ENCODE peak calls at places on chromosome 22, in six cellular contexts. Q, W, X, A, L and C are unnamed samples.

GRCh38 chr22:26585104-26585790 is 4.7 kb downstream of the TPST2 start:
- DNase-seq in Q (peak; percentile 62), W (no peak), X (peak; percentile 53), A (no peak), L (peak; percentile 81), C (no peak)

GRCh38 chr22:21052715-21053459 is 7.1 kb downstream of the LRRC74B start:
- DNase-seq in Q (no peak), W (no peak), X (no peak), A (no peak), L (no peak), C (no peak)

GRCh38 chr22:27987557-27987956 is 68.5 kb upstream of the PITPNB start:
- DNase-seq in Q (no peak), W (no peak), X (no peak), A (no peak), L (no peak), C (no peak)

GRCh38 chr22:24494535-24495364 is at the start of gene UPB1:
- DNase-seq in Q (peak; percentile 41), W (no peak), X (no peak), A (no peak), L (no peak), C (no peak)

GRCh38 chr22:28951969-28952521 is 68.7 kb downstream of the ZNRF3 start:
- DNase-seq in Q (peak; percentile 57), W (no peak), X (no peak), A (no peak), L (no peak), C (no peak)

GRCh38 chr22:26835929-26836528 is 178.6 kb downstream of the MIAT start:
- DNase-seq in Q (peak; percentile 55), W (peak; percentile 44), X (peak; percentile 41), A (peak; percentile 33), L (peak; percentile 45), C (peak; percentile 61)

GRCh38 chr22:35597692-35598395 is 19.3 kb downstream of the MB start:
- DNase-seq in Q (no peak), W (no peak), X (no peak), A (no peak), L (no peak), C (no peak)

GRCh38 chr22:24695958-24696511 is 78.5 kb downstream of the PIWIL3 start:
- DNase-seq in Q (no peak), W (peak; percentile 12), X (no peak), A (no peak), L (no peak), C (no peak)

GRCh38 chr22:36548606-36549005 is 19.6 kb upstream of the EIF3D start:
- DNase-seq in Q (no peak), W (no peak), X (no peak), A (no peak), L (no peak), C (no peak)

GRCh38 chr22:36253523-36254490 is 874 bp downstream of the APOL1 start:
- DNase-seq in Q (no peak), W (no peak), X (peak; percentile 29), A (no peak), L (no peak), C (no peak)

GRCh38 chr22:17305076-17305475 is 64.2 kb upstream of the CECR2 start:
- DNase-seq in Q (no peak), W (no peak), X (no peak), A (no peak), L (no peak), C (no peak)

GRCh38 chr22:39291501-39291900 is 27.9 kb downstream of the RPL3 start:
- DNase-seq in Q (no peak), W (no peak), X (no peak), A (no peak), L (no peak), C (no peak)
- H3K4me1 ChIP-seq in Q (peaks cover 21% of the 10 kb centered on the region), W (peaks cover 7% of the 10 kb centered on the region), X (peaks cover 7% of the 10 kb centered on the region), A (peaks cover 56% of the 10 kb centered on the region), L (peaks cover 45% of the 10 kb centered on the region), C (peaks cover 6% of the 10 kb centered on the region)

GRCh38 chr22:41833369-41834004 is 582 bp downstream of the SREBF2 start:
- DNase-seq in Q (peak; percentile 75), W (peak; percentile 50), X (peak; percentile 68), A (no peak), L (peak; percentile 6), C (peak; percentile 55)
- TF ChIP-seq EZH2phosphoT487 in Q (no peak), W (no peak), X (no peak), A (no peak), L (no peak), C (no peak)

GRCh38 chr22:32355760-32356159 is 1.9 kb upstream of the RFPL3 start:
- DNase-seq in Q (peak; percentile 35), W (no peak), X (no peak), A (peak; percentile 48), L (peak; percentile 37), C (peak; percentile 22)
- H3K9me2 ChIP-seq in Q (no peaks in the 10 kb centered on the region), W (no peaks in the 10 kb centered on the region), X (no peaks in the 10 kb centered on the region), A (no peaks in the 10 kb centered on the region), L (no peaks in the 10 kb centered on the region), C (no peaks in the 10 kb centered on the region)

GRCh38 chr22:38181453-38182200 is at the start of gene PLA2G6:
- DNase-seq in Q (peak; percentile 100), W (peak; percentile 99), X (peak; percentile 91), A (peak; percentile 96), L (peak; percentile 98), C (peak; percentile 99)

GRCh38 chr22:38184788-38185187 is 3.2 kb upstream of the PLA2G6 start:
- DNase-seq in Q (no peak), W (no peak), X (no peak), A (no peak), L (no peak), C (no peak)

GRCh38 chr22:38177926-38178604 is 3.6 kb downstream of the PLA2G6 start:
- DNase-seq in Q (peak; percentile 80), W (no peak), X (no peak), A (peak; percentile 82), L (peak; percentile 87), C (no peak)

GRCh38 chr22:38177044-38177443 is 4.6 kb downstream of the PLA2G6 start:
- DNase-seq in Q (no peak), W (peak; percentile 28), X (no peak), A (no peak), L (no peak), C (no peak)

GRCh38 chr22:38180841-38181452 is 683 bp downstream of the PLA2G6 start:
- DNase-seq in Q (peak; percentile 66), W (peak; percentile 76), X (no peak), A (no peak), L (peak; percentile 56), C (peak; percentile 55)
- H3K4me1 ChIP-seq in Q (peaks cover 24% of the 10 kb centered on the region), W (peaks cover 30% of the 10 kb centered on the region), X (no peaks in the 10 kb centered on the region), A (peaks cover 52% of the 10 kb centered on the region), L (peaks cover 48% of the 10 kb centered on the region), C (peaks cover 26% of the 10 kb centered on the region)

DNA sequence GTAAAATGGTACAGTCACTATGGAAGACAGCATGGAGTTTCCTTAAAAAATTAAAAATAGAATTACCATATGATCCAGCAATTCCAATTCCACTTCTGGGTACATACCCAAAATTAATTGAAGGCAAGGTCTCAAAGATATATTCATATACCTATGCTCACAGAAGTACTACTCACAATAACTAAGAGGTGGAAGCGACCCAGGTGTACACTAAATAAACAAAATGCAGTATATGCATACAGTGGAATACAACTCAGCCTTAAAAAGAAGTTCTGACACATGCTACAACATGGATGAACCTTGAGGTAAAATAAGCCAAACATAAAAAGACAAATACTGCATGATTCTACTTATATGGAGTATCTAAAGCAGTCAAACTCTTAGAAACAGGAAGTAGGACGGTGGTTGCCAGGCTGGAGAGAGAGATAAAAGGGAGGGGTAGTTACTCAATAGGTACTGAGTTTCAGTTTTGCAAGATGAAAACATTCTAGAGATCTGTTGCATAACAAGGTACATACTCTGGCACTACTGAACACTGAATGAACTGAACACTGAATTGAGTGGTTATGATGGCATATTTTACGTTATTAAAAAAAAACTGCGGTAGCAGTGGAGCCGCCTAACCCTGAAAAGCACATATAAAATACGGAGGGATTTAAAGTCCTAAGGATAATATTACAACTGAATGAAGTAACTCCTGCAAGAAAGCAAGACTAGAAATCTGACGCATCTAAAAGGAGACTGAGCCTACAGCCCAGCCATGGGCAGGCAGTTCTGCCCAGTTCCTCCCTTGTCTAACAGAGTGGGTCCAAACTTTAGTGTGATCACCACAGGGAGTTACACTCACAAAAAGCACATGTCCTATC is 12.8 kb downstream of the DGCR2 start:
- DNase-seq in Q (peak; percentile 63), W (peak; percentile 77), X (no peak), A (no peak), L (no peak), C (peak; percentile 75)
- TF ChIP-seq EZH2phosphoT487 in Q (no peak), W (no peak), X (no peak), A (no peak), L (no peak), C (no peak)

GRCh38 chr22:30304495-30305244 is 15.4 kb upstream of the CASTOR1 start:
- DNase-seq in Q (no peak), W (no peak), X (no peak), A (no peak), L (peak; percentile 86), C (peak; percentile 88)

GRCh38 chr22:30299322-30299721 is 10.0 kb upstream of the CASTOR1 start:
- DNase-seq in Q (no peak), W (no peak), X (no peak), A (no peak), L (no peak), C (no peak)

GRCh38 chr22:30302810-30303138 is 13.5 kb upstream of the CASTOR1 start:
- DNase-seq in Q (no peak), W (no peak), X (no peak), A (no peak), L (no peak), C (no peak)

GRCh38 chr22:30305519-30305905 is 16.2 kb upstream of the CASTOR1 start:
- DNase-seq in Q (no peak), W (peak; percentile 82), X (no peak), A (no peak), L (no peak), C (peak; percentile 90)

GRCh38 chr22:30301995-30302809 is 12.9 kb upstream of the CASTOR1 start:
- DNase-seq in Q (peak; percentile 63), W (no peak), X (no peak), A (no peak), L (peak; percentile 67), C (peak; percentile 67)
- H3K9me2 ChIP-seq in Q (no peaks in the 10 kb centered on the region), W (no peaks in the 10 kb centered on the region), X (no peaks in the 10 kb centered on the region), A (no peaks in the 10 kb centered on the region), L (no peaks in the 10 kb centered on the region), C (no peaks in the 10 kb centered on the region)

DNA sequence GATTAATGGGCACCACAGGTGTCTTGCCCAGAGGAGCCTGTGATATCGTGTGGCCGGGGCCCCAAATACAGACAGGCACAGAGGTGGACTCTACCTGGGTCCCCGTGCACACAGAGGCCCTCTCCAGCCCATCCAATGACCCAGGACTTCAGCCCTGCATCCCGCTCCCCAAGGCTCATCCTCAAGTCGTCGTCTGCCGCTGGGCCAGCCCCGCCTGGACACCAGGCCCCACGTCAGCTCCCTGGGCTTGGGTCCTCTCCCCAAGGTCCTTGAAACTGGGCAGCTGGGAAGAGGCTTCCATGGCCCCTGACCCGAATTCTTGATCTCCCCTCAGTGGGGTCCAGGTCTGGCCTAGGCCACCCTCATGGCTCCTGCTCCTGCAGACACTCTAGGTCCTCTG is 20.2 kb downstream of the SHISAL1 start:
- DNase-seq in Q (no peak), W (no peak), X (no peak), A (no peak), L (no peak), C (no peak)
- H3K4me1 ChIP-seq in Q (peaks cover 9% of the 10 kb centered on the region), W (no peaks in the 10 kb centered on the region), X (no peaks in the 10 kb centered on the region), A (no peaks in the 10 kb centered on the region), L (no peaks in the 10 kb centered on the region), C (no peaks in the 10 kb centered on the region)